ENCODE peak calls at places on chromosomes 2 and 18, in eight cellular contexts. X, E, S, U, C, O, H and N are unnamed samples.
A peak's percentile ranks its signal among the peaks of the same experiment; 100 is the strongest.

GRCh38 chr2:142973160-142973821 is 95.8 kb downstream of the KYNU start:
- DNase-seq in X (no peak), E (no peak), S (no peak), U (no peak), C (no peak), O (no peak), H (no peak), N (no peak)

GRCh38 chr18:22223263-22223960 is 54.0 kb downstream of the GATA6 start:
- DNase-seq in X (peak; percentile 95), E (no peak), S (no peak), U (no peak), C (peak; percentile 60), O (no peak), H (no peak), N (no peak)

GRCh38 chr2:20745924-20746555 is 76.9 kb downstream of the LDAH start:
- DNase-seq in X (no peak), E (no peak), S (no peak), U (no peak), C (peak; percentile 2), O (no peak), H (no peak), N (no peak)

GRCh38 chr2:216163518-216163917 is 54.4 kb downstream of the XRCC5 start:
- DNase-seq in X (no peak), E (no peak), S (no peak), U (no peak), C (no peak), O (no peak), H (no peak), N (no peak)

GRCh38 chr2:164841719-164842623 is at the start of gene COBLL1:
- DNase-seq in X (peak; percentile 92), E (no peak), S (peak; percentile 62), U (no peak), C (peak; percentile 75), O (peak; percentile 91), H (peak; percentile 57), N (no peak)

GRCh38 chr18:2794159-2794558 is 52.6 kb upstream of the EMILIN2 start:
- DNase-seq in X (no peak), E (no peak), S (no peak), U (no peak), C (no peak), O (peak; percentile 61), H (no peak), N (no peak)

GRCh38 chr2:95353613-95354468 is 48.7 kb upstream of the FAHD2A start:
- DNase-seq in X (no peak), E (no peak), S (no peak), U (no peak), C (no peak), O (no peak), H (no peak), N (no peak)

GRCh38 chr2:143545059-143545458 is 415.8 kb downstream of the ARHGAP15 start:
- DNase-seq in X (no peak), E (no peak), S (no peak), U (no peak), C (no peak), O (no peak), H (no peak), N (no peak)

GRCh38 chr2:95313296-95314265 is 16.4 kb downstream of the KCNIP3 start:
- DNase-seq in X (peak; percentile 53), E (no peak), S (no peak), U (no peak), C (no peak), O (no peak), H (no peak), N (no peak)

GRCh38 chr2:162245051-162245450 is 1.8 kb upstream of the FAP start:
- DNase-seq in X (no peak), E (no peak), S (no peak), U (no peak), C (no peak), O (no peak), H (no peak), N (no peak)

GRCh38 chr18:62200121-62200914 is 13.3 kb downstream of the RELCH start:
- DNase-seq in X (no peak), E (no peak), S (no peak), U (no peak), C (no peak), O (no peak), H (no peak), N (no peak)

GRCh38 chr18:8165095-8165494 is 444.1 kb upstream of the RAB12 start:
- DNase-seq in X (no peak), E (no peak), S (no peak), U (no peak), C (no peak), O (no peak), H (no peak), N (no peak)

GRCh38 chr2:75603477-75603876 is 42.7 kb upstream of the EVA1A start:
- DNase-seq in X (no peak), E (no peak), S (no peak), U (no peak), C (no peak), O (no peak), H (no peak), N (no peak)

GRCh38 chr18:64202836-64203235 is 53.9 kb upstream of the LINC00305 start:
- DNase-seq in X (peak; percentile 36), E (no peak), S (peak; percentile 14), U (no peak), C (no peak), O (no peak), H (no peak), N (no peak)

GRCh38 chr2:218370410-218371063 is 11.5 kb upstream of the SLC11A1 start:
- DNase-seq in X (no peak), E (no peak), S (no peak), U (no peak), C (no peak), O (no peak), H (no peak), N (no peak)

GRCh38 chr2:47119001-47119400 is 36.1 kb downstream of the STPG4 start:
- DNase-seq in X (no peak), E (no peak), S (no peak), U (no peak), C (no peak), O (no peak), H (no peak), N (no peak)

GRCh38 chr2:30332791-30333453 is 101.6 kb downstream of the LBH start:
- DNase-seq in X (no peak), E (no peak), S (peak; percentile 67), U (peak; percentile 23), C (no peak), O (no peak), H (peak; percentile 67), N (no peak)

GRCh38 chr2:144332356-144333143 is 187.4 kb downstream of the ZEB2 start:
- DNase-seq in X (peak; percentile 94), E (peak; percentile 79), S (peak; percentile 95), U (peak; percentile 84), C (peak; percentile 88), O (peak; percentile 88), H (peak; percentile 96), N (peak; percentile 73)

GRCh38 chr18:67710639-67711038 is 194.1 kb upstream of the DSEL start:
- DNase-seq in X (peak; percentile 20), E (no peak), S (no peak), U (no peak), C (no peak), O (peak; percentile 6), H (no peak), N (no peak)

GRCh38 chr2:109527079-109527478 is 86.7 kb downstream of the SEPTIN10 start:
- DNase-seq in X (no peak), E (no peak), S (no peak), U (no peak), C (no peak), O (no peak), H (no peak), N (no peak)

GRCh38 chr2:161423351-161424178 is 7.5 kb downstream of the TBR1 start:
- DNase-seq in X (peak; percentile 41), E (no peak), S (peak; percentile 55), U (no peak), C (no peak), O (no peak), H (peak; percentile 64), N (no peak)

GRCh38 chr18:63421514-63421913 is 762 bp downstream of the VPS4B start:
- DNase-seq in X (no peak), E (no peak), S (no peak), U (no peak), C (no peak), O (no peak), H (no peak), N (no peak)

GRCh38 chr2:99818842-99819241 is 323.5 kb downstream of the AFF3 start:
- DNase-seq in X (no peak), E (no peak), S (no peak), U (no peak), C (no peak), O (peak; percentile 46), H (no peak), N (no peak)

GRCh38 chr2:128381001-128381938 is 62.6 kb upstream of the HS6ST1 start:
- DNase-seq in X (no peak), E (no peak), S (no peak), U (no peak), C (peak; percentile 17), O (peak; percentile 92), H (no peak), N (no peak)

GRCh38 chr2:127080226-127080940 is 26.6 kb downstream of the BIN1 start:
- DNase-seq in X (no peak), E (no peak), S (no peak), U (no peak), C (no peak), O (no peak), H (no peak), N (no peak)

GRCh38 chr2:8103085-8103708 is 578.7 kb upstream of the ID2 start:
- DNase-seq in X (peak; percentile 31), E (no peak), S (no peak), U (no peak), C (no peak), O (no peak), H (no peak), N (no peak)

GRCh38 chr2:220192994-220193753 is 565.7 kb downstream of the SLC4A3 start:
- DNase-seq in X (peak; percentile 52), E (no peak), S (no peak), U (no peak), C (no peak), O (no peak), H (no peak), N (no peak)

GRCh38 chr2:49288113-49288710 is 133.9 kb upstream of the FSHR start:
- DNase-seq in X (no peak), E (no peak), S (no peak), U (no peak), C (no peak), O (no peak), H (no peak), N (no peak)

GRCh38 chr2:99949530-99949929 is 192.9 kb downstream of the AFF3 start:
- DNase-seq in X (no peak), E (no peak), S (no peak), U (no peak), C (no peak), O (no peak), H (no peak), N (no peak)